ENCODE peak calls at places on chromosomes 11 and 22, in seven cellular contexts. B is psoas muscle, L is small intestine, A is esophagus squamous epithelium, E is vagina, C is left lung, R is body of pancreas. J is an unnamed sample.
A peak's percentile ranks its signal among the peaks of the same experiment; 100 is the strongest.

GRCh38 chr11:21250196-21250595 is 580.8 kb downstream of the NELL1 start:
- DNase-seq in B (no peak), L (no peak), A (no peak), E (no peak), C (no peak), R (no peak), J (no peak)

GRCh38 chr11:124676386-124676785 is 2.7 kb downstream of the SPA17 start:
- DNase-seq in L (no peak), C (no peak), A (no peak), B (no peak), E (no peak), R (no peak), J (peak; percentile 41)

GRCh38 chr11:21727102-21727501 is 465.8 kb upstream of the ANO5 start:
- DNase-seq in C (no peak), B (no peak), R (no peak), E (no peak), A (no peak), L (no peak), J (no peak)

GRCh38 chr11:119093951-119094815 is 7.5 kb downstream of the DPAGT1 start:
- DNase-seq in L (no peak), A (no peak), B (peak; percentile 68), R (peak; percentile 49), C (peak; percentile 84), E (no peak), J (peak; percentile 62)

GRCh38 chr11:14499178-14499559 is 442 bp downstream of the COPB1 start:
- DNase-seq in A (no peak), L (peak; percentile 38), B (no peak), R (peak; percentile 36), E (no peak), C (no peak), J (peak; percentile 60)

GRCh38 chr11:63565728-63566127 is 2.5 kb upstream of the PLAAT2 start:
- DNase-seq in R (no peak), L (no peak), E (no peak), A (no peak), C (no peak), B (no peak), J (no peak)

GRCh38 chr11:36210529-36210928 is 78.7 kb downstream of the COMMD9 start:
- DNase-seq in C (no peak), B (no peak), L (no peak), A (no peak), E (no peak), R (no peak), J (no peak)

GRCh38 chr22:41563051-41563711 is 2.4 kb downstream of the CSDC2 start:
- DNase-seq in C (no peak), A (no peak), B (no peak), E (no peak), L (no peak), R (peak; percentile 47), J (peak; percentile 73)

GRCh38 chr11:74719011-74719410 is 12.2 kb downstream of the CHRDL2 start:
- DNase-seq in C (no peak), L (no peak), E (no peak), R (no peak), B (no peak), A (no peak), J (no peak)

GRCh38 chr22:38981005-38981658 is 1.0 kb upstream of the APOBEC3B start:
- DNase-seq in E (no peak), A (no peak), L (peak; percentile 33), R (peak; percentile 82), C (no peak), B (peak; percentile 48), J (peak; percentile 58)
- H3K4me3 ChIP-seq in E (no peak overlapping the region), A (no peak overlapping the region), L (no peak overlapping the region), R (no peak overlapping the region), C (no peak overlapping the region), B (peak overlapping the region; percentile 56), J (no peak overlapping the region)

GRCh38 chr11:128330203-128330602 is 257.2 kb downstream of the ETS1 start:
- DNase-seq in E (no peak), C (no peak), A (no peak), L (no peak), B (no peak), R (no peak), J (no peak)

GRCh38 chr11:128326791-128327190 is 260.6 kb downstream of the ETS1 start:
- DNase-seq in A (no peak), C (no peak), L (no peak), R (no peak), E (no peak), B (no peak), J (no peak)

GRCh38 chr11:128324531-128325141 is 262.7 kb downstream of the ETS1 start:
- DNase-seq in A (no peak), C (peak; percentile 43), L (peak; percentile 73), B (no peak), E (no peak), R (no peak), J (no peak)

GRCh38 chr11:128328955-128329551 is 258.3 kb downstream of the ETS1 start:
- DNase-seq in B (no peak), L (peak; percentile 5), A (no peak), R (no peak), E (no peak), C (no peak), J (no peak)

GRCh38 chr11:128327274-128327673 is 260.1 kb downstream of the ETS1 start:
- DNase-seq in E (no peak), B (no peak), R (no peak), C (no peak), A (no peak), L (no peak), J (no peak)
- H3K27me3 ChIP-seq in E (no peaks in the 10 kb centered on the region), B (no peaks in the 10 kb centered on the region), R (no peaks in the 10 kb centered on the region), C (no peaks in the 10 kb centered on the region), A (no peaks in the 10 kb centered on the region), L (no peaks in the 10 kb centered on the region), J (no peaks in the 10 kb centered on the region)

DNA sequence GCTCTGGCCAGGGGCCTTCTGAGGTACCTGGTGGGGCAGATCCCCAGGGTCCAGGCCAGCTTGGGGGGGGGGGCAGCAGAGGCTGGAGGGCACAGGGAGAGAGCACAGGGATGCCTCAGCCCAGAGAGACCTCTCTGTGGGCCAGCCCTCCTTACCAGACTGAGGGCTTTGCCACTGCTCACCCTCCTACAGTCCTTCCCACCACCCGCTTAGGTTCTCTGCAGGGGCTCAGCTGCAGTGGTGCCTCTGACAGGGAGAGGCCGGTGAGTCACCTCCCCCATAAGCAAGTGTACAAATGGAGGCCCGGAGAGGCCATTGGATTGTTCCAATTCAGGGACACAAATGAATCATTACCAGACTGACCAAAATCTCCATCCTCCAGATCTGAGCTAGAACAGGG is 68.1 kb upstream of the LMO1 start:
- DNase-seq in C (no peak), L (no peak), E (no peak), R (no peak), A (no peak), B (no peak), J (no peak)
- H3K4me1 ChIP-seq in C (peaks cover 5% of the 10 kb centered on the region), L (no peaks in the 10 kb centered on the region), E (no peaks in the 10 kb centered on the region), R (peaks cover 6% of the 10 kb centered on the region), A (peaks cover 14% of the 10 kb centered on the region), B (peaks cover 6% of the 10 kb centered on the region), J (peaks cover 15% of the 10 kb centered on the region)

GRCh38 chr11:58926695-58927094 is 12.6 kb upstream of the GLYATL1 start:
- DNase-seq in E (no peak), C (no peak), A (no peak), B (no peak), R (no peak), L (no peak), J (peak; percentile 51)
- H3K4me3 ChIP-seq in E (no peak overlapping the region), C (no peak overlapping the region), A (no peak overlapping the region), B (no peak overlapping the region), R (no peak overlapping the region), L (no peak overlapping the region), J (no peak overlapping the region)

GRCh38 chr11:113481226-113481625 is 6.0 kb upstream of the DRD2 start:
- DNase-seq in B (no peak), C (no peak), A (no peak), E (peak; percentile 22), R (no peak), L (no peak), J (no peak)

GRCh38 chr11:113484223-113484622 is 9.0 kb upstream of the DRD2 start:
- DNase-seq in R (no peak), E (peak; percentile 29), C (no peak), L (no peak), A (no peak), B (no peak), J (no peak)

GRCh38 chr11:113476553-113476952 is 1.4 kb upstream of the DRD2 start:
- DNase-seq in A (no peak), C (no peak), E (peak; percentile 54), R (no peak), L (no peak), B (no peak), J (no peak)

GRCh38 chr11:113477321-113477720 is 2.1 kb upstream of the DRD2 start:
- DNase-seq in E (peak; percentile 32), R (no peak), B (no peak), L (no peak), C (no peak), A (no peak), J (no peak)

GRCh38 chr11:113481672-113482071 is 6.5 kb upstream of the DRD2 start:
- DNase-seq in A (no peak), R (no peak), C (no peak), B (no peak), E (peak; percentile 29), L (no peak), J (no peak)
- H3K27me3 ChIP-seq in A (no peaks in the 10 kb centered on the region), R (no peaks in the 10 kb centered on the region), C (peaks cover 39% of the 10 kb centered on the region), B (peaks cover 2% of the 10 kb centered on the region), E (no peaks in the 10 kb centered on the region), L (peaks cover 9% of the 10 kb centered on the region), J (peaks cover 28% of the 10 kb centered on the region)

GRCh38 chr22:44360686-44361381 is 48.1 kb upstream of the SHISAL1 start:
- DNase-seq in R (no peak), C (peak; percentile 84), L (no peak), B (peak; percentile 60), A (no peak), E (no peak), J (peak; percentile 94)
- H3K4me1 ChIP-seq in R (no peaks in the 10 kb centered on the region), C (peaks cover 11% of the 10 kb centered on the region), L (no peaks in the 10 kb centered on the region), B (peaks cover 15% of the 10 kb centered on the region), A (peaks cover 23% of the 10 kb centered on the region), E (peaks cover 57% of the 10 kb centered on the region), J (peaks cover 53% of the 10 kb centered on the region)

DNA sequence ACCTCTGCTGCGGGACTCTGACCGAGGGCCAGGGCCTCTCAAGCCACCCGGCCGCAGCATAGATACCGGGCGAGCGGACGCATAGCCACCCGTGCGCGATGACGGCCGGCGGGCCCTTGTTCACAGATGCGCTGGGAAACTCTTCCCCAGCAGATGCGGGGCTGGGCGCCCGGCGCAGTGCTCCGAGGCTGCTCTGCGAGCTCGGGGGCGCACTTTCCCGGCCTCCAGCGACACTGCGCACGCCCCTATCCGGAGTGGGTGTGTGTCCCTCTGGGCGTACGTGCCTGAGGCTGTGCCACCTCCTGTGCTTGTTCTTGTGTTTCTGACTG is 104.7 kb upstream of the E2F8 start:
- DNase-seq in R (no peak), C (peak; percentile 76), L (no peak), A (no peak), E (no peak), B (peak; percentile 54), J (peak; percentile 10)
- H3K4me3 ChIP-seq in R (no peak overlapping the region), C (peak overlapping the region; percentile 28), L (no peak overlapping the region), A (peak overlapping the region; percentile 2), E (peak overlapping the region; percentile 37), B (peak overlapping the region; percentile 58), J (peak overlapping the region; percentile 94)